ENCODE peak calls at places on chromosome 3, in four cellular contexts. Q is stimulated activated CD8-positive, alpha-beta memory T cell treated with anti-CD3 and anti-CD28 coated beads, Interleukin-12 subunit alpha, Interleukin-12 subunit beta, amount 100 ng/mL, for 1 hour; U is pons; I is stimulated activated CD4-positive, alpha-beta T cell treated with anti-CD3 and anti-CD28 coated beads, Interleukin-2, amount 100 ng/mL, for 48 hours. P is an unnamed sample.

GRCh38 chr3:109985942-109986555 is 648.7 kb upstream of the DPPA4 start:
- DNase-seq in Q (no peak), U (no peak), I (no peak), P (no peak)

GRCh38 chr3:17995769-17996168 is 253.3 kb upstream of the TBC1D5 start:
- DNase-seq in Q (no peak), U (no peak), I (no peak), P (no peak)

GRCh38 chr3:18135083-18135814 is 289.9 kb downstream of the SATB1 start:
- DNase-seq in Q (no peak), U (no peak), I (no peak), P (no peak)

GRCh38 chr3:196660381-196661166 is 21.1 kb downstream of the NRROS start:
- DNase-seq in Q (no peak), U (no peak), I (no peak), P (no peak)

GRCh38 chr3:76826915-76827314 is 213.0 kb upstream of the ROBO2 start:
- DNase-seq in Q (no peak), U (no peak), I (no peak), P (no peak)

GRCh38 chr3:48187579-48188265 is 495 bp downstream of the CDC25A start:
- DNase-seq in Q (no peak), U (no peak), I (peak; percentile 37), P (no peak)

GRCh38 chr3:129534428-129535027 is 6.1 kb downstream of the RHO start:
- DNase-seq in Q (no peak), U (no peak), I (no peak), P (no peak)

GRCh38 chr3:46184469-46184868 is 23.6 kb downstream of the CCR1 start:
- DNase-seq in Q (no peak), U (no peak), I (no peak), P (no peak)

GRCh38 chr3:194135516-194135805 is 487 bp upstream of the HES1 start:
- DNase-seq in Q (no peak), U (no peak), I (no peak), P (no peak)

GRCh38 chr3:161197855-161198836 is 23.0 kb upstream of the NMD3 start:
- DNase-seq in Q (no peak), U (no peak), I (no peak), P (no peak)